ENCODE peak calls at places on chromosomes 12 and 14, in eight cellular contexts. One of them, this sample, is unnamed.

GRCh38 chr12:128850400-128850799 is 2.9 kb upstream of the GLT1D1 start:
- DNase-seq in lung: no peak
- DNase-seq in AG04449: no peak
- DNase-seq in pancreas: no peak
- DNase-seq in GDM1: no peak
- DNase-seq in SW480: no peak
- DNase-seq in T follicular helper cell: no peak
- DNase-seq in bronchial epithelial cell: no peak
- DNase-seq in this sample: no peak

GRCh38 chr12:98406378-98406777 is 109.0 kb upstream of the TMPO start:
- DNase-seq in lung: no peak
- DNase-seq in AG04449: no peak
- DNase-seq in pancreas: no peak
- DNase-seq in GDM1: no peak
- DNase-seq in SW480: no peak
- DNase-seq in T follicular helper cell: no peak
- DNase-seq in bronchial epithelial cell: no peak
- DNase-seq in this sample: no peak

GRCh38 chr12:27001663-27002062 is 12.5 kb downstream of the TM7SF3 start:
- DNase-seq in lung: no peak
- DNase-seq in AG04449: no peak
- DNase-seq in pancreas: no peak
- DNase-seq in GDM1: peak; percentile 24
- DNase-seq in SW480: no peak
- DNase-seq in T follicular helper cell: no peak
- DNase-seq in bronchial epithelial cell: no peak
- DNase-seq in this sample: no peak

GRCh38 chr14:55103005-55103640 is 25.9 kb upstream of the LGALS3 start:
- DNase-seq in lung: peak; percentile 89
- DNase-seq in AG04449: peak; percentile 76
- DNase-seq in pancreas: peak; percentile 67
- DNase-seq in GDM1: no peak
- DNase-seq in SW480: peak; percentile 99
- DNase-seq in T follicular helper cell: peak; percentile 18
- DNase-seq in bronchial epithelial cell: peak; percentile 99
- DNase-seq in this sample: peak; percentile 39

GRCh38 chr12:84276215-84276614 is 636.4 kb downstream of the SLC6A15 start:
- DNase-seq in lung: no peak
- DNase-seq in AG04449: no peak
- DNase-seq in pancreas: no peak
- DNase-seq in GDM1: no peak
- DNase-seq in SW480: no peak
- DNase-seq in T follicular helper cell: no peak
- DNase-seq in bronchial epithelial cell: no peak
- DNase-seq in this sample: no peak

GRCh38 chr14:33682746-33683145 is 268.1 kb downstream of the EGLN3 start:
- DNase-seq in lung: peak; percentile 29
- DNase-seq in AG04449: no peak
- DNase-seq in pancreas: no peak
- DNase-seq in GDM1: no peak
- DNase-seq in SW480: no peak
- DNase-seq in T follicular helper cell: no peak
- DNase-seq in bronchial epithelial cell: no peak
- DNase-seq in this sample: no peak

GRCh38 chr12:54991161-54991991 is 6.8 kb upstream of the TESPA1 start:
- DNase-seq in lung: no peak
- DNase-seq in AG04449: no peak
- DNase-seq in pancreas: no peak
- DNase-seq in GDM1: no peak
- DNase-seq in SW480: peak; percentile 9
- DNase-seq in T follicular helper cell: no peak
- DNase-seq in bronchial epithelial cell: no peak
- DNase-seq in this sample: no peak

GRCh38 chr14:74502236-74503019 is 8.9 kb downstream of the ISCA2 start:
- DNase-seq in lung: no peak
- DNase-seq in AG04449: no peak
- DNase-seq in pancreas: no peak
- DNase-seq in GDM1: no peak
- DNase-seq in SW480: peak; percentile 65
- DNase-seq in T follicular helper cell: no peak
- DNase-seq in bronchial epithelial cell: peak; percentile 44
- DNase-seq in this sample: peak; percentile 33

GRCh38 chr12:80154261-80154660 is 54.9 kb downstream of the OTOGL start:
- DNase-seq in lung: no peak
- DNase-seq in AG04449: no peak
- DNase-seq in pancreas: no peak
- DNase-seq in GDM1: no peak
- DNase-seq in SW480: no peak
- DNase-seq in T follicular helper cell: no peak
- DNase-seq in bronchial epithelial cell: peak; percentile 73
- DNase-seq in this sample: no peak

GRCh38 chr14:53412819-53413664 is 259.9 kb upstream of the DDHD1 start:
- DNase-seq in lung: no peak
- DNase-seq in AG04449: no peak
- DNase-seq in pancreas: no peak
- DNase-seq in GDM1: no peak
- DNase-seq in SW480: peak; percentile 9
- DNase-seq in T follicular helper cell: no peak
- DNase-seq in bronchial epithelial cell: peak; percentile 85
- DNase-seq in this sample: no peak

GRCh38 chr14:81192594-81192993 is 28.2 kb downstream of the GTF2A1 start:
- DNase-seq in lung: no peak
- DNase-seq in AG04449: no peak
- DNase-seq in pancreas: no peak
- DNase-seq in GDM1: no peak
- DNase-seq in SW480: no peak
- DNase-seq in T follicular helper cell: no peak
- DNase-seq in bronchial epithelial cell: no peak
- DNase-seq in this sample: no peak

GRCh38 chr12:48903982-48904411 is 21.3 kb downstream of the FKBP11 start:
- DNase-seq in lung: peak; percentile 79
- DNase-seq in AG04449: no peak
- DNase-seq in pancreas: peak; percentile 89
- DNase-seq in GDM1: peak; percentile 64
- DNase-seq in SW480: peak; percentile 83
- DNase-seq in T follicular helper cell: peak; percentile 77
- DNase-seq in bronchial epithelial cell: peak; percentile 54
- DNase-seq in this sample: peak; percentile 84

GRCh38 chr12:55728185-55728931 is 451 bp downstream of the CD63 start:
- DNase-seq in lung: peak; percentile 83
- DNase-seq in AG04449: no peak
- DNase-seq in pancreas: peak; percentile 87
- DNase-seq in GDM1: peak; percentile 54
- DNase-seq in SW480: peak; percentile 62
- DNase-seq in T follicular helper cell: no peak
- DNase-seq in bronchial epithelial cell: no peak
- DNase-seq in this sample: no peak

GRCh38 chr12:58541300-58541690 is 379.0 kb downstream of the LRIG3 start:
- DNase-seq in lung: no peak
- DNase-seq in AG04449: no peak
- DNase-seq in pancreas: no peak
- DNase-seq in GDM1: no peak
- DNase-seq in SW480: no peak
- DNase-seq in T follicular helper cell: no peak
- DNase-seq in bronchial epithelial cell: no peak
- DNase-seq in this sample: no peak

GRCh38 chr12:28507055-28507454 is 316.8 kb downstream of the CCDC91 start:
- DNase-seq in lung: no peak
- DNase-seq in AG04449: peak; percentile 49
- DNase-seq in pancreas: no peak
- DNase-seq in GDM1: no peak
- DNase-seq in SW480: no peak
- DNase-seq in T follicular helper cell: no peak
- DNase-seq in bronchial epithelial cell: no peak
- DNase-seq in this sample: no peak

GRCh38 chr14:99125616-99126431 is 146.2 kb downstream of the BCL11B start:
- DNase-seq in lung: peak; percentile 22
- DNase-seq in AG04449: no peak
- DNase-seq in pancreas: no peak
- DNase-seq in GDM1: no peak
- DNase-seq in SW480: no peak
- DNase-seq in T follicular helper cell: no peak
- DNase-seq in bronchial epithelial cell: peak; percentile 75
- DNase-seq in this sample: no peak

GRCh38 chr12:81450920-81451739 is 308.0 kb downstream of the PPFIA2 start:
- DNase-seq in lung: peak; percentile 29
- DNase-seq in AG04449: peak; percentile 14
- DNase-seq in pancreas: peak; percentile 26
- DNase-seq in GDM1: no peak
- DNase-seq in SW480: peak; percentile 51
- DNase-seq in T follicular helper cell: no peak
- DNase-seq in bronchial epithelial cell: peak; percentile 58
- DNase-seq in this sample: peak; percentile 81

GRCh38 chr12:497501-498160 is 37.9 kb downstream of the B4GALNT3 start:
- DNase-seq in lung: no peak
- DNase-seq in AG04449: no peak
- DNase-seq in pancreas: no peak
- DNase-seq in GDM1: no peak
- DNase-seq in SW480: peak; percentile 23
- DNase-seq in T follicular helper cell: no peak
- DNase-seq in bronchial epithelial cell: peak; percentile 23
- DNase-seq in this sample: no peak

GRCh38 chr12:55930771-55931316 is at the start of gene DGKA:
- DNase-seq in lung: peak; percentile 50
- DNase-seq in AG04449: peak; percentile 55
- DNase-seq in pancreas: no peak
- DNase-seq in GDM1: peak; percentile 59
- DNase-seq in SW480: peak; percentile 84
- DNase-seq in T follicular helper cell: peak; percentile 60
- DNase-seq in bronchial epithelial cell: peak; percentile 96
- DNase-seq in this sample: no peak

GRCh38 chr12:18339633-18340032 is 78.3 kb downstream of the PIK3C2G start:
- DNase-seq in lung: no peak
- DNase-seq in AG04449: no peak
- DNase-seq in pancreas: no peak
- DNase-seq in GDM1: no peak
- DNase-seq in SW480: no peak
- DNase-seq in T follicular helper cell: no peak
- DNase-seq in bronchial epithelial cell: no peak
- DNase-seq in this sample: no peak